ENCODE peak calls at places on chromosomes 12 and 14, in eight cellular contexts. P is astrocyte of the spinal cord, U is uterus, I is PC-9, T is AG04450, C is K562, B is AG10803, L is ovary. K is an unnamed sample.

GRCh38 chr14:75539562-75540478 is 17.6 kb downstream of the BATF start:
- DNase-seq in P (no peak), U (no peak), I (no peak), T (no peak), C (peak; percentile 60), B (no peak), L (no peak), K (no peak)

GRCh38 chr12:125688881-125689280 is 623.6 kb downstream of the AACS start:
- DNase-seq in P (no peak), U (no peak), I (no peak), T (no peak), C (no peak), B (no peak), L (no peak), K (no peak)

GRCh38 chr12:115639667-115640012 is 637.9 kb downstream of the MED13L start:
- DNase-seq in P (no peak), U (no peak), I (no peak), T (no peak), C (no peak), B (no peak), L (no peak), K (no peak)

GRCh38 chr12:95168746-95169145 is 48.5 kb downstream of the FGD6 start:
- DNase-seq in P (no peak), U (no peak), I (no peak), T (no peak), C (no peak), B (no peak), L (no peak), K (no peak)

GRCh38 chr14:63764620-63765139 is 36.8 kb upstream of the SGPP1 start:
- DNase-seq in P (no peak), U (no peak), I (no peak), T (no peak), C (no peak), B (no peak), L (no peak), K (no peak)

GRCh38 chr12:89353188-89353822 is 1.0 kb upstream of the DUSP6 start:
- DNase-seq in P (peak; percentile 88), U (peak; percentile 52), I (peak; percentile 75), T (no peak), C (no peak), B (peak; percentile 68), L (peak; percentile 55), K (peak; percentile 87)

GRCh38 chr12:48982397-48983080 is 4.4 kb downstream of the WNT1 start:
- DNase-seq in P (no peak), U (no peak), I (no peak), T (no peak), C (no peak), B (no peak), L (no peak), K (no peak)

GRCh38 chr14:90503582-90503981 is 106.8 kb downstream of the CALM1 start:
- DNase-seq in P (no peak), U (no peak), I (peak; percentile 52), T (no peak), C (no peak), B (no peak), L (no peak), K (no peak)

GRCh38 chr14:38209572-38210159 is 2.0 kb downstream of the SSTR1 start:
- DNase-seq in P (no peak), U (no peak), I (no peak), T (no peak), C (no peak), B (peak; percentile 40), L (no peak), K (no peak)

GRCh38 chr12:126389215-126389841 is 1324.1 kb downstream of the AACS start:
- DNase-seq in P (peak; percentile 75), U (no peak), I (no peak), T (peak; percentile 6), C (no peak), B (peak; percentile 84), L (no peak), K (peak; percentile 18)

GRCh38 chr12:57127101-57127709 is 1.1 kb upstream of the LRP1 start:
- DNase-seq in P (no peak), U (peak; percentile 72), I (peak; percentile 77), T (no peak), C (peak; percentile 66), B (no peak), L (peak; percentile 74), K (peak; percentile 74)

GRCh38 chr12:68455676-68456345 is 123.6 kb upstream of the MDM1 start:
- DNase-seq in P (no peak), U (no peak), I (no peak), T (no peak), C (no peak), B (no peak), L (no peak), K (no peak)

GRCh38 chr12:4909734-4910501 is at the start of gene KCNA1:
- DNase-seq in P (no peak), U (no peak), I (no peak), T (no peak), C (no peak), B (peak; percentile 10), L (no peak), K (peak; percentile 41)

GRCh38 chr12:2092890-2093289 is 40.1 kb downstream of the CACNA1C start:
- DNase-seq in P (no peak), U (no peak), I (no peak), T (no peak), C (no peak), B (peak; percentile 62), L (no peak), K (peak; percentile 41)

GRCh38 chr12:17139926-17140325 is 534.0 kb upstream of the LMO3 start:
- DNase-seq in P (no peak), U (no peak), I (peak; percentile 72), T (no peak), C (no peak), B (no peak), L (no peak), K (no peak)

GRCh38 chr12:102833687-102834435 is 83.2 kb downstream of the PAH start:
- DNase-seq in P (no peak), U (no peak), I (no peak), T (no peak), C (no peak), B (no peak), L (no peak), K (no peak)

GRCh38 chr14:68793734-68794129 is 865 bp upstream of the ZFP36L1 start:
- DNase-seq in P (no peak), U (no peak), I (no peak), T (no peak), C (peak; percentile 23), B (no peak), L (no peak), K (no peak)

GRCh38 chr14:103871596-103872480 is 24.5 kb upstream of the PPP1R13B start:
- DNase-seq in P (no peak), U (no peak), I (peak; percentile 74), T (no peak), C (peak; percentile 88), B (no peak), L (no peak), K (no peak)

DNA sequence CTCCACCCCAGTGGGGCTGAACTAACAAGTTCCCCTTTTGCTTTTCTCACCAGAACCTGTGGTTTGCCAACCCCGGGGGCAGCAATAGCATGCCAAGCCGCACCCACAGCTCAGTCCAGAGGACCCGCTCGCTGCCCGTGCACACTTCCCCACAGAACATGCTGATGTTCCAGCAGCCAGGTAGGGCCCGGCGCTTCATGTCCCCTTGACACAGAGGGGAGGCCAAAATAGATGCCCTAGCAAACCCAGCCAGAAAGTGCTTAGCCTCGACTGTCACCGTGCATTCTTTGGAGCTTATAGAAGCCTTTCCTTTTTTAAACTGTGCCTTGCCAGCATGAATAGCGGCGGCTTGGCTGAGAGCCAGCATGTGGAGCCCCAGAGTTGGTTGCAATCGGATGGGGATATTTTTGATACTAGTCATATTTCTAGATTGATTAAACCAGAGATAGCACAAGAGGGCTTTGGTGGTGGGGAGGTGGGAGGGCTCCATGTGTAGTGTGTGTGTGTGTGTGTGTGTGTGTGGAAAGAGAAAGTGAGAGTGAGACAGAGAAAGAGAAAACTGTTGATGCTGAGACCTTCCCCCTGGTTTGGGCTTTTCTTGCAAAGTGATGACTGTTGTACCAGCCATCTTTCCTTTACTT is 126.1 kb downstream of the GCH1 start:
- DNase-seq in P (peak; percentile 75), U (no peak), I (peak; percentile 40), T (peak; percentile 15), C (no peak), B (peak; percentile 79), L (no peak), K (peak; percentile 64)
- H3K4me3 ChIP-seq in P (no peak overlapping the region), U (no peak overlapping the region), I (no peak overlapping the region), T (no peak overlapping the region), C (no peak overlapping the region), B (no peak overlapping the region), L (no peak overlapping the region), K (no peak overlapping the region)

DNA sequence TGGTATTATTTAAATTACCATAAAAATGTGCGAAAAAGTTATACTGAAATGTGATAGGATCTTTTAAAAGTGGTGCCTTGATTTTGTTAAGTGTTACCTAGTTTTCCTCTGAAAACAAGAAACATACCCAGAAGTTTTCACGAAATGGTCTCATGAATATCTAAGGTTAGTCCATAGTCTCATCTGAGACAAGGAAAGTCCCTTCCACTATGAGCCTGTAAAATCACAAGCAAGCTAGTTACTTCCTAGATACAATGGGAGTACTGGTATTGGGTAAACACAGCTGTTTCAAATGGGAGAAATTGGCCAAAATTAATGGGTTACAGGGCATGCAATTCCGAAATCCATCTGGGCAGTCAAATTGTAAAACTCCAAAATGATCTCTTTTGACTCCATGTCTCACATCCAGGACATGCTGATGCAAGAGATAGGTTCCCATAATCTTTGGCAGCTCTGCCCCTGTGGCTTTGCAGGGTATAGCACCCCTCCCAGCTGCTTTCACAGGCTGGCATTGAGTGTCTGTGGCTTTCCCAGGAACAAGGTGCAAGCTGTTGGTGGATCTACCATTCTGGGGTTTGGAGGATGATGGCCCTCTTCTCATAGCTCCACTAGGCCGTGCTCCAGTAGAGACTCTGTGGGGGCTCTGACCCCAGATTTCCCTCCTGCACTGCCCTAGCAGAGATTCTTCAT is 271.4 kb downstream of the NAV3 start:
- DNase-seq in P (no peak), U (no peak), I (no peak), T (no peak), C (no peak), B (no peak), L (no peak), K (no peak)
- TF ChIP-seq CTCF in P (no peak), U (no peak), I (peak; percentile 26), T (no peak), C (no peak), B (no peak), L (no peak), K (no peak)

GRCh38 chr12:52225752-52226151 is 7.3 kb upstream of the KRT7 start:
- DNase-seq in P (no peak), U (no peak), I (no peak), T (no peak), C (no peak), B (no peak), L (peak; percentile 0), K (no peak)
- H3K4me3 ChIP-seq in P (no peak overlapping the region), U (no peak overlapping the region), I (no peak overlapping the region), T (no peak overlapping the region), C (no peak overlapping the region), B (no peak overlapping the region), L (no peak overlapping the region), K (no peak overlapping the region)

DNA sequence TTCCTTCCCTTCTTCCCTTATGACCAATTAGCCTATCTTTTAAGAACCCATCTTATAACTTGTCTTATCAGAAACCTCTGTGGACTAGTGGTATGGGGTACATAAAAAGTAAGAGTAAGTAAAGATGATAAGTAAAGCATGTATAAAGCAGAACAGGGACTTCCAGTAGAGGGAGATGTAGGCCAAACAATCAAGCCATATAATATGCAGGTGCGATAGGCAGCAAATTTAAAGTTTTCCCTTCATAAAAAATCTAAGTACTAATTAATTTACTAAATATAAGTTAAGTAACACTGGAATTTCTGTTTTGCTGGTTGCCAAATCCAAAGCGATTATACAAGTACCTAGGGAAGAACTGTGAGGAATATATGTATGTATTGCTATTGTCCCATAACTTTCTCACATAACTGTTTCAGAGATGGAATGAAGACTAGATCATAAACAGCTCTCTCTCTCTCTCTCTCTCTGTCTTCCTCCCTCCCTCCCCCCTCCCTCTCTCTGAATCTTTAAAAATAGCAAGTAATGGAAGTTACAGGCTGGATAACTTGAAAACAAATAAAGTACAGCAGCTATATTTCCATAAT is 25.7 kb downstream of the METTL25 start:
- DNase-seq in P (peak; percentile 42), U (no peak), I (no peak), T (no peak), C (no peak), B (peak; percentile 39), L (no peak), K (peak; percentile 10)
- TF ChIP-seq CTCF in P (peak; percentile 57), U (no peak), I (peak; percentile 65), T (peak; percentile 68), C (no peak), B (peak; percentile 64), L (no peak), K (peak; percentile 54)